ENCODE peak calls at places on chromosomes 6 and 20, in four cellular contexts. K is HCT116, G is HepG2, D is K562. J is an unnamed sample.

GRCh38 chr6:7723554-7723953 is 2.3 kb upstream of the BMP6 start:
- DNase-seq in K (no peak), G (no peak), D (no peak), J (no peak)

GRCh38 chr20:12575352-12576095 is 433.2 kb upstream of the SPTLC3 start:
- DNase-seq in K (no peak), G (no peak), D (no peak), J (no peak)

GRCh38 chr6:20763311-20763710 is 229.1 kb downstream of the CDKAL1 start:
- DNase-seq in K (no peak), G (no peak), D (no peak), J (no peak)

GRCh38 chr6:87730310-87730709 is 28.3 kb upstream of the AKIRIN2 start:
- DNase-seq in K (no peak), G (peak), D (no peak), J (no peak)

GRCh38 chr6:142537612-142538478 is 236.0 kb downstream of the ADGRG6 start:
- DNase-seq in K (peak), G (peak), D (peak), J (no peak)

GRCh38 chr6:146224449-146224848 is 195.6 kb downstream of the GRM1 start:
- DNase-seq in K (no peak), G (no peak), D (no peak), J (no peak)

GRCh38 chr6:11604836-11605506 is 67.4 kb downstream of the TMEM170B start:
- DNase-seq in K (no peak), G (no peak), D (no peak), J (no peak)

GRCh38 chr20:49349678-49350077 is 71.8 kb upstream of the ZNFX1 start:
- DNase-seq in K (no peak), G (no peak), D (no peak), J (no peak)

GRCh38 chr20:5188736-5189135 is 61.9 kb downstream of the CDS2 start:
- DNase-seq in K (no peak), G (no peak), D (no peak), J (no peak)

GRCh38 chr6:52514514-52514913 is 62.3 kb downstream of the TRAM2 start:
- DNase-seq in K (peak), G (no peak), D (no peak), J (no peak)

GRCh38 chr6:42963855-42964605 is 3.5 kb downstream of the GNMT start:
- DNase-seq in K (no peak), G (peak), D (peak), J (no peak)

GRCh38 chr6:73314577-73315492 is 39.2 kb downstream of the DPPA5 start:
- DNase-seq in K (no peak), G (no peak), D (no peak), J (no peak)

GRCh38 chr20:5156670-5157448 is 30.1 kb downstream of the CDS2 start:
- DNase-seq in K (peak), G (peak), D (no peak), J (peak)

GRCh38 chr6:56381852-56382251 is 134.5 kb upstream of the COL21A1 start:
- DNase-seq in K (no peak), G (peak), D (no peak), J (no peak)

GRCh38 chr6:36345681-36346417 is 9.2 kb upstream of the BNIP5 start:
- DNase-seq in K (no peak), G (no peak), D (peak), J (no peak)

GRCh38 chr20:17833036-17833674 is 133.4 kb downstream of the BANF2 start:
- DNase-seq in K (no peak), G (no peak), D (no peak), J (no peak)

GRCh38 chr20:20367681-20368413 is at the start of gene INSM1:
- DNase-seq in K (no peak), G (no peak), D (no peak), J (no peak)

GRCh38 chr20:11170025-11170424 is 496.2 kb upstream of the JAG1 start:
- DNase-seq in K (no peak), G (no peak), D (no peak), J (no peak)

GRCh38 chr6:160247457-160247883 is 11.2 kb downstream of the SLC22A2 start:
- DNase-seq in K (no peak), G (no peak), D (no peak), J (no peak)

GRCh38 chr6:151081658-151082057 is 158.1 kb upstream of the AKAP12 start:
- DNase-seq in K (no peak), G (no peak), D (no peak), J (no peak)

GRCh38 chr20:10802201-10802600 is 128.4 kb upstream of the JAG1 start:
- DNase-seq in K (no peak), G (no peak), D (no peak), J (no peak)

GRCh38 chr6:106608080-106608668 is 21.1 kb downstream of the RTN4IP1 start:
- DNase-seq in K (peak), G (peak), D (peak), J (peak)

GRCh38 chr6:45759134-45759849 is 256.4 kb downstream of the CLIC5 start:
- DNase-seq in K (no peak), G (no peak), D (no peak), J (no peak)

GRCh38 chr20:49956689-49957443 is 20.7 kb downstream of the RNF114 start:
- DNase-seq in K (no peak), G (peak), D (peak), J (no peak)

GRCh38 chr6:30915591-30915946 is 1.5 kb downstream of the VARS2 start:
- DNase-seq in K (peak), G (peak), D (peak), J (no peak)

GRCh38 chr6:148617522-148617921 is 129.3 kb upstream of the UST start:
- DNase-seq in K (no peak), G (no peak), D (no peak), J (no peak)

GRCh38 chr6:89862281-89862680 is 32.0 kb upstream of the GJA10 start:
- DNase-seq in K (no peak), G (no peak), D (no peak), J (no peak)

GRCh38 chr6:35552285-35552917 is 39.7 kb upstream of the TULP1 start:
- DNase-seq in K (peak), G (peak), D (peak), J (peak)

GRCh38 chr20:39010496-39010895 is 48.4 kb downstream of the DHX35 start:
- DNase-seq in K (no peak), G (no peak), D (no peak), J (no peak)
- TF ChIP-seq SIN3A in K (no peak), G (no peak), D (no peak), J (no peak)

DNA sequence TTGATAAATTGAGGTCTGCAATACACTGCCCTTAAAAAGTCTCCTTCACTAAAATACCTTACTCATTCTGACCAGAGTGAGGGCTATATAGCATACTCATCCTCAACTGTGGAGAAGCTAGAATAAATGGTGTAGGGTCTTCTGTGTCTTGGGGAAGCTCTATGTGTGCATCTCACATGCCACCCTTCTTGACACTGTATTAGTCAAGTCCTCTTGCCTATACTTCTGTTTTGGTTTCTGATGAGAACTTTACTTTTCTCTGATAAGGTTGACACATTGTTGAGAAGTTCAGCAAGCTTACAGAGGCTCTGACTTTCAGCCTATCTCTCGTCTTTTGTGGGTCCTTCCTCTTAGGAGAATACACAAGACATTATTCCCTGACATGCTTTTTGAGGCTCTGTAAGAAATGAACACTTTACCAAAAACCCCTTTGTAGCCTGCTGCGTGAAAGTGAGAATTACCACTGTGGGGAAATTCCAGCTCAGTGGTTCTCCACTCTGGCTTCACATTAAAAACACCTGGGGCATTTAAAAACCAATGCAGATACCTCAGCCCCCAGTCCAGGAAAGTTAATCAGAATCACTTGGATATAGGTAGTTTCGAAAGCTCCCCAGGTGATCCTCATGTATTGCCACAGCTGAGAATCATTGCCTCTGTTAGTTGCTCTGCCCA is 372.1 kb upstream of the HS3ST5 start:
- DNase-seq in K (no peak), G (no peak), D (no peak), J (no peak)
- TF ChIP-seq TCF7L2 in K (no peak), G (no peak), D (no peak), J (no peak)

DNA sequence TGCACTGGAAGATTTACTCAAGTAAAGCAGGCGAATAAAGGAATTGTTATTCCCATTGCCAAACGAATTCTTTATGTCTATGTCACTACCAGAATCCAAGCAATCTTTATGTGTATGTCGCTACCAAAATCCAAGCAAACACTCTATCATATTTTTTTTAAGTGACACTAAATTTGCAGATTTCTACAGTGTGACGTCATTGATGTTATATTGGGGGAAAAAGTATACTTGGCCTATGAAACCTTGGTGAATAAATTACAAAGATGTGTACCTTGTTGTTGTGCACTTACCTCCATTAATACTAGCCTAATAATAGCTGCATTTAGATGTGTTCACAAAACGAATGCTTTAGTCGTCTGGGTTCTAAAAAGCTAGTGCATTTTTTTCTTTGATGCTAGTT is 957 bp downstream of the TTK start:
- DNase-seq in K (no peak), G (no peak), D (no peak), J (no peak)
- H3K4me3 ChIP-seq in K (peak), G (peak), D (peak), J (peak)

DNA sequence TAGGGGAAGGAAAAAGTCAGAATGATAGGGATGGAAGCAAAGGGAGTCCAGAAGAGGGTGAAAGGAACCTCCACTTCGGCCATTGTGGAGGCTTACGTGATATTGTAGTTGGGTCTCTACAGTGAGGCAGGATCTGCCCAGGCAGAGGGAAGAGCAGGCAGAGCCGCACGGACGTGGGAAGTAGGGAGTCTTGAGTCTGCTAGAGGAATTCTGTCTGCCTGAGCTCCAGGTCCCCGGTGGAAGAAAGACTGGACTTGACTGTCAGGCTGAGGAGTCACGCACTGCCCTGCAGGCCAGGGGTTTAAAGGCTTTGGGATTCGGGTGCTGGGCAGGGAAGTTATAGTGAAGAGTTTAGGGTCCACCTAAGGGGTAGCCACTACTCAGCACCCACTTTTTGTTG is 16.4 kb downstream of the TGM6 start:
- DNase-seq in K (no peak), G (no peak), D (no peak), J (no peak)
- TF ChIP-seq SIN3A in K (no peak), G (no peak), D (no peak), J (no peak)

DNA sequence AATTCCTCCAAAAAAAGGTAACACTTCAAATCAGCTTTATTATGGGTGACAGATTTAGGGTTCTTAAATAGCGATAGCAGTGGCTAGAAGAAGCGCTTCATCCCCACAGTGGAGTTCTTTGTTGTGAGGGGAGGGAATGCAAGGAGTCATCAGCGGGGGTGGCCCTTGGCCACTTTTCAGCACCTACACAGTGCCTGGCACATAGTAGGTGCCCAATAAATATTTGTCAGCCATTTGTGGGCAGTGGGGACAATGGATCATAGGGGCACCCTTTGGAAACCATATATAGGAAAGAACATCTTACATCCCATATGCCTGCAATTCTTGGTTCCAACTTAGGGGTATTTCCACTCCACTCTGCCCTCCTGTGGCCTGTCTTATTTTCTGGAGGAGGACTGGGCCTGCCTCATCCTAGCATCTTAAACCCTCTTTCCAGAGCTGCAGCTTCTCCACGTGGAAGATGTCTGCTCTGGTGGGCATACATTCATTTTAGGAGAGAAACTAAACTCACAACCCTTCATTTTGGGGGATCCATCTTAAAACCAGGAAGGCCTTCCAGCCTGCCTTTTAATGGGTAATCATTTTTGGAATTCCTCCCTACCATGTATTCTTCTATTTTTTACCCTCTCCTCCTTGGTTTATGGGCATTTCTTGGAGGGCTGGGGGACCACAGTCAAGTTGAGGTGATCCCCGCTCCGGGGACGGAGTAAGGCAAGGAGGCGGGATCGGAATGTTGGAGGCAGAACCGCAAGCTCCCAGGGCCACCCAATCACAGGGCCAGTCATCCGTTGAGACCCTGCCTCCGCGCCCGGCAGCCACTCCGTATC is 2.6 kb upstream of the GPSM3 start:
- DNase-seq in K (peak), G (no peak), D (no peak), J (no peak)
- TF ChIP-seq TCF7L2 in K (no peak), G (no peak), D (no peak), J (no peak)

GRCh38 chr6:131004387-131004755 is 58.7 kb downstream of the EPB41L2 start:
- DNase-seq in K (no peak), G (no peak), D (no peak), J (no peak)

GRCh38 chr6:131001945-131002661 is 60.9 kb downstream of the EPB41L2 start:
- DNase-seq in K (no peak), G (peak), D (no peak), J (no peak)

GRCh38 chr6:131003419-131004386 is 59.3 kb downstream of the EPB41L2 start:
- DNase-seq in K (no peak), G (no peak), D (no peak), J (no peak)

GRCh38 chr6:131000544-131000943 is 62.5 kb downstream of the EPB41L2 start:
- DNase-seq in K (no peak), G (no peak), D (no peak), J (no peak)

DNA sequence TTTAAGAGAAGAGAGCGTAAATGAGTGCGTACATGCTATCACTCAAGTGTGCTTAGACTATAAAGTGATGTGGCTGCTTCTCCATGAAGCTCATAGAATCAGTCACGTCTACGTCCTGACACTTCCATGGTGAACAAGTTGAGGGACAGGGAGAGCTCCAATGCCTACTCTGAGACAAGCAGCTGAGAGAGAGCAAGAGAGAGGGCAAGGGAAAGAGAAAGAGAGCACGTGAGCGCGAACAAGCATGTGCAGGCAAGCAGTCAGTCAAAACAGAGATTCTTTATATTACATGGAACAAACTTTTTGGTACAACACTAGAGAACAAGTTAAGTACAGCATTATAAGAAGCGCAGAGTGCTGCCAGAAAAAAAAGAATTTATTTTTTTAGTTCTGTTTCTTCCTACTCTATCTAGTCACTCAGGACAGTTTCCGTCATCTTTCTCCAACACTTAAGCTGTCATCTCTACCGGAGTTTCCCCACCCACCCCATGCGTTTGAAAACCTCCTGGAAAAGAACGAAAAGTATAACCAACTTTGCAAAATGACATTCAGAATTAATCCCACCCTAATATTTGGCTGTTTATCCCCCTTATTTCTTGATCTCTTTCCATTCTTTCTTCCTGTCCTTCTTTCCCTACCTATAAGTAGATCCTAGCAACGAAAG is 61.8 kb downstream of the EPB41L2 start:
- DNase-seq in K (no peak), G (no peak), D (no peak), J (no peak)
- H3K4me3 ChIP-seq in K (no peak), G (no peak), D (no peak), J (no peak)